ENCODE peak calls at places on chromosome 12, in four cellular contexts. E, X, L and G are unnamed samples.

GRCh38 chr12:67427336-67427735 is 158.2 kb downstream of the CAND1 start:
- DNase-seq in E (no peak), X (no peak), L (no peak), G (no peak)

GRCh38 chr12:14843425-14843887 is at the start of gene ART4:
- DNase-seq in E (no peak), X (no peak), L (no peak), G (no peak)

GRCh38 chr12:46908236-46908935 is 82.6 kb upstream of the SLC38A4 start:
- DNase-seq in E (no peak), X (no peak), L (no peak), G (peak; percentile 86)

GRCh38 chr12:122669397-122670070 is 33.6 kb downstream of the HCAR2 start:
- DNase-seq in E (no peak), X (no peak), L (no peak), G (no peak)

GRCh38 chr12:52833922-52834726 is at the start of gene KRT79:
- DNase-seq in E (no peak), X (no peak), L (no peak), G (no peak)

GRCh38 chr12:16324300-16324699 is 23.1 kb upstream of the MGST1 start:
- DNase-seq in E (no peak), X (no peak), L (no peak), G (no peak)

GRCh38 chr12:130161261-130162231 is 718 bp upstream of the FZD10 start:
- DNase-seq in E (peak; percentile 57), X (peak; percentile 93), L (no peak), G (no peak)

GRCh38 chr12:107992870-107993451 is 136.1 kb upstream of the WSCD2 start:
- DNase-seq in E (no peak), X (peak; percentile 90), L (no peak), G (peak; percentile 9)

GRCh38 chr12:14751987-14752386 is 51.3 kb downstream of the WBP11 start:
- DNase-seq in E (no peak), X (no peak), L (no peak), G (no peak)

GRCh38 chr12:89525002-89525823 is 617 bp upstream of the GALNT4 start:
- DNase-seq in E (peak; percentile 48), X (peak; percentile 90), L (peak; percentile 36), G (no peak)

GRCh38 chr12:124305136-124305535 is 10.2 kb downstream of the RFLNA start:
- DNase-seq in E (no peak), X (no peak), L (no peak), G (no peak)

GRCh38 chr12:63994704-63995103 is 150.2 kb downstream of the SRGAP1 start:
- DNase-seq in E (no peak), X (no peak), L (no peak), G (no peak)

GRCh38 chr12:93581370-93581769 is 8.9 kb downstream of the SOCS2 start:
- DNase-seq in E (no peak), X (no peak), L (no peak), G (no peak)

GRCh38 chr12:3117144-3117581 is 40.0 kb downstream of the TSPAN9 start:
- DNase-seq in E (no peak), X (no peak), L (no peak), G (no peak)

GRCh38 chr12:78795934-78796445 is 68.6 kb upstream of the SYT1 start:
- DNase-seq in E (no peak), X (no peak), L (no peak), G (no peak)

GRCh38 chr12:7937867-7938506 is 2.0 kb upstream of the SLC2A3 start:
- DNase-seq in E (no peak), X (no peak), L (no peak), G (no peak)

GRCh38 chr12:90970911-90971310 is 15.9 kb upstream of the CCER1 start:
- DNase-seq in E (no peak), X (no peak), L (no peak), G (no peak)

GRCh38 chr12:50041962-50042361 is 15.4 kb upstream of the ASIC1 start:
- DNase-seq in E (no peak), X (peak; percentile 48), L (no peak), G (no peak)

GRCh38 chr12:1796515-1797010 is 23.8 kb upstream of the LRTM2 start:
- DNase-seq in E (no peak), X (no peak), L (no peak), G (no peak)

DNA sequence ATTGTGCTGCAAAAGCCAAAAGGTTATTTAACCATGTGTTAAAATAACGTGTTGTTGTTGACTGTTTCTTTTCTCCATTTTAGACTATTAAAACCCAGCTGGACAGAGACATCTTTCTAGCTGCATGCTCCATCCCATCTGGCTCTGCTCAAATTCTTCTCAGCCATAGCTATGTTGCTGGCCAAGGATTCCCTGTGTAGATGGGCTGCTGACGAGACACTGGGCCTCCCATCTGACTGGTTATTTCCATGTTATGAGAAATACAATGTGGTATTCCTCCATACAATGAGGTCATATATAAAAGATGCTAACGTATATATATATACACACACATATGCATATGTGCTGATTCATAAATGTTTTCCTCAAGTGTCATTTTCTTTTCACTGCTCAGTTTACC is 30.1 kb downstream of the MED13L start:
- DNase-seq in E (no peak), X (no peak), L (no peak), G (no peak)
- H3K4me1 ChIP-seq in E (peaks cover 3% of the 10 kb centered on the region), X (peaks cover 4% of the 10 kb centered on the region), L (peaks cover 31% of the 10 kb centered on the region), G (no peaks in the 10 kb centered on the region)

GRCh38 chr12:57838594-57839302 is 7.8 kb downstream of the CTDSP2 start:
- DNase-seq in E (no peak), X (no peak), L (no peak), G (no peak)

GRCh38 chr12:57839996-57840395 is 6.5 kb downstream of the CTDSP2 start:
- DNase-seq in E (no peak), X (no peak), L (no peak), G (no peak)

GRCh38 chr12:57842342-57843294 is 3.9 kb downstream of the CTDSP2 start:
- DNase-seq in E (no peak), X (peak; percentile 90), L (no peak), G (no peak)

GRCh38 chr12:57841445-57841844 is 5.1 kb downstream of the CTDSP2 start:
- DNase-seq in E (no peak), X (no peak), L (no peak), G (no peak)

GRCh38 chr12:57840701-57841100 is 5.8 kb downstream of the CTDSP2 start:
- DNase-seq in E (no peak), X (no peak), L (peak; percentile 56), G (no peak)
- H3K4me1 ChIP-seq in E (peaks cover 51% of the 10 kb centered on the region), X (peaks cover 37% of the 10 kb centered on the region), L (peaks cover 64% of the 10 kb centered on the region), G (peaks cover 67% of the 10 kb centered on the region)

GRCh38 chr12:101697930-101698781 is 716 bp downstream of the CHPT1 start:
- DNase-seq in E (peak; percentile 55), X (peak; percentile 77), L (peak; percentile 49), G (no peak)

GRCh38 chr12:101697197-101697929 is at the start of gene CHPT1:
- DNase-seq in E (peak; percentile 57), X (peak; percentile 94), L (peak; percentile 75), G (no peak)

GRCh38 chr12:101700299-101700820 is 2.9 kb downstream of the CHPT1 start:
- DNase-seq in E (no peak), X (no peak), L (no peak), G (no peak)

GRCh38 chr12:101696477-101697196 is 803 bp upstream of the CHPT1 start:
- DNase-seq in E (peak; percentile 45), X (no peak), L (peak; percentile 54), G (no peak)

GRCh38 chr12:101698782-101699347 is 1.4 kb downstream of the CHPT1 start:
- DNase-seq in E (no peak), X (no peak), L (no peak), G (no peak)
- H3K4me1 ChIP-seq in E (no peaks in the 10 kb centered on the region), X (peaks cover 6% of the 10 kb centered on the region), L (peaks cover 24% of the 10 kb centered on the region), G (peaks cover 10% of the 10 kb centered on the region)

GRCh38 chr12:10179871-10180270 is 1.0 kb downstream of the TMEM52B start:
- DNase-seq in E (no peak), X (no peak), L (no peak), G (no peak)

GRCh38 chr12:10178766-10179165 is at the start of gene TMEM52B:
- DNase-seq in E (no peak), X (no peak), L (no peak), G (no peak)

GRCh38 chr12:10175849-10176641 is 2.8 kb upstream of the TMEM52B start:
- DNase-seq in E (peak; percentile 29), X (no peak), L (no peak), G (peak; percentile 19)

GRCh38 chr12:10171954-10172353 is at the start of gene OLR1:
- DNase-seq in E (no peak), X (no peak), L (no peak), G (no peak)

GRCh38 chr12:10174986-10175614 is 3.2 kb upstream of the OLR1 start:
- DNase-seq in E (no peak), X (no peak), L (no peak), G (peak; percentile 17)
- H3K4me1 ChIP-seq in E (no peaks in the 10 kb centered on the region), X (no peaks in the 10 kb centered on the region), L (no peaks in the 10 kb centered on the region), G (peaks cover 45% of the 10 kb centered on the region)

GRCh38 chr12:20604408-20604807 is 90.7 kb upstream of the SLCO1C1 start:
- DNase-seq in E (no peak), X (no peak), L (no peak), G (no peak)
- H3K4me1 ChIP-seq in E (no peaks in the 10 kb centered on the region), X (no peaks in the 10 kb centered on the region), L (peaks cover 18% of the 10 kb centered on the region), G (no peaks in the 10 kb centered on the region)

GRCh38 chr12:28222081-28222700 is 31.9 kb downstream of the CCDC91 start:
- DNase-seq in E (no peak), X (no peak), L (no peak), G (no peak)

GRCh38 chr12:28219827-28220226 is 29.6 kb downstream of the CCDC91 start:
- DNase-seq in E (no peak), X (no peak), L (no peak), G (no peak)

GRCh38 chr12:28216016-28216415 is 25.8 kb downstream of the CCDC91 start:
- DNase-seq in E (no peak), X (no peak), L (no peak), G (no peak)

GRCh38 chr12:28217805-28218204 is 27.5 kb downstream of the CCDC91 start:
- DNase-seq in E (no peak), X (no peak), L (no peak), G (no peak)

GRCh38 chr12:28218875-28219274 is 28.6 kb downstream of the CCDC91 start:
- DNase-seq in E (no peak), X (no peak), L (no peak), G (no peak)
- H3K4me1 ChIP-seq in E (no peaks in the 10 kb centered on the region), X (no peaks in the 10 kb centered on the region), L (peaks cover 7% of the 10 kb centered on the region), G (no peaks in the 10 kb centered on the region)

GRCh38 chr12:132506730-132507538 is 17.0 kb downstream of the FBRSL1 start:
- DNase-seq in E (peak; percentile 74), X (peak; percentile 79), L (peak; percentile 67), G (no peak)
- H3K4me1 ChIP-seq in E (peaks cover 34% of the 10 kb centered on the region), X (peaks cover 9% of the 10 kb centered on the region), L (peaks cover 23% of the 10 kb centered on the region), G (peaks cover 5% of the 10 kb centered on the region)

GRCh38 chr12:127496255-127496654 is 770.7 kb upstream of the TMEM132C start:
- DNase-seq in E (no peak), X (peak; percentile 84), L (no peak), G (no peak)
- H3K4me1 ChIP-seq in E (no peaks in the 10 kb centered on the region), X (no peaks in the 10 kb centered on the region), L (no peaks in the 10 kb centered on the region), G (no peaks in the 10 kb centered on the region)